ENCODE peak calls at places on chromosomes 13 and 19, in six cellular contexts. L is HCEC 1CT, J is choroid plexus epithelial cell, C is osteoblast, S is fibroblast of gingiva, R is adipocyte. X is an unnamed sample.

GRCh38 chr13:92657565-92657964 is 569.0 kb upstream of the GPC6 start:
- DNase-seq in L (peak), J (peak), C (no peak), S (no peak), R (no peak), X (no peak)

GRCh38 chr13:102769679-102770078 is 3.9 kb downstream of the TEX30 start:
- DNase-seq in L (peak), J (peak), C (no peak), S (no peak), R (peak), X (no peak)

GRCh38 chr13:36850790-36851438 is 31.9 kb downstream of the RFXAP start:
- DNase-seq in L (no peak), J (peak), C (no peak), S (no peak), R (no peak), X (no peak)

GRCh38 chr19:38736036-38736412 is 8.2 kb downstream of the CAPN12 start:
- DNase-seq in L (no peak), J (no peak), C (peak), S (no peak), R (peak), X (no peak)

GRCh38 chr13:74904547-74904946 is 577.4 kb downstream of the TBC1D4 start:
- DNase-seq in L (no peak), J (no peak), C (no peak), S (no peak), R (no peak), X (no peak)

GRCh38 chr13:45055902-45056648 is 64.2 kb upstream of the GTF2F2 start:
- DNase-seq in L (peak), J (peak), C (no peak), S (peak), R (no peak), X (peak)

GRCh38 chr19:46142294-46142693 is 5.7 kb upstream of the IGFL2 start:
- DNase-seq in L (no peak), J (no peak), C (no peak), S (no peak), R (no peak), X (no peak)

GRCh38 chr13:107289540-107289939 is 721.6 kb upstream of the ARGLU1 start:
- DNase-seq in L (peak), J (no peak), C (peak), S (no peak), R (peak), X (no peak)

GRCh38 chr13:37105251-37105714 is at the start of gene CSNK1A1L:
- DNase-seq in L (no peak), J (no peak), C (no peak), S (no peak), R (no peak), X (no peak)

GRCh38 chr13:100957741-100958140 is 283.1 kb upstream of the TMTC4 start:
- DNase-seq in L (no peak), J (no peak), C (no peak), S (no peak), R (no peak), X (no peak)

GRCh38 chr13:113209880-113210421 is 538 bp downstream of the CUL4A start:
- DNase-seq in L (peak), J (peak), C (peak), S (peak), R (peak), X (no peak)

GRCh38 chr13:75647126-75647784 is 11.1 kb downstream of the LMO7 start:
- DNase-seq in L (no peak), J (no peak), C (peak), S (peak), R (peak), X (no peak)

GRCh38 chr19:15025237-15025636 is 24.0 kb upstream of the CASP14 start:
- DNase-seq in L (no peak), J (peak), C (no peak), S (no peak), R (no peak), X (no peak)

GRCh38 chr19:2768365-2769132 is 14.5 kb downstream of the SGTA start:
- DNase-seq in L (no peak), J (no peak), C (peak), S (no peak), R (no peak), X (no peak)

GRCh38 chr19:13134626-13135025 is 15.5 kb downstream of the STX10 start:
- DNase-seq in L (no peak), J (no peak), C (peak), S (no peak), R (no peak), X (no peak)

GRCh38 chr19:16714702-16715294 is 4.8 kb upstream of the NWD1 start:
- DNase-seq in L (peak), J (peak), C (peak), S (no peak), R (peak), X (peak)

GRCh38 chr19:18408053-18408476 is 10.6 kb upstream of the LRRC25 start:
- DNase-seq in L (no peak), J (no peak), C (peak), S (no peak), R (no peak), X (no peak)

GRCh38 chr13:73715114-73715909 is 418.9 kb downstream of the KLF12 start:
- DNase-seq in L (no peak), J (no peak), C (no peak), S (no peak), R (no peak), X (no peak)

GRCh38 chr13:24557121-24557520 is 44.5 kb upstream of the PARP4 start:
- DNase-seq in L (no peak), J (peak), C (no peak), S (peak), R (peak), X (no peak)

GRCh38 chr19:50967924-50968708 is 1.3 kb downstream of the KLK6 start:
- DNase-seq in L (no peak), J (no peak), C (peak), S (no peak), R (no peak), X (peak)

GRCh38 chr13:65926750-65927171 is 1303.4 kb downstream of the PCDH9 start:
- DNase-seq in L (no peak), J (no peak), C (no peak), S (no peak), R (no peak), X (no peak)

GRCh38 chr13:52104624-52105023 is 24.2 kb downstream of the NEK5 start:
- DNase-seq in L (no peak), J (peak), C (no peak), S (no peak), R (peak), X (no peak)

GRCh38 chr13:51538626-51539179 is 45.6 kb upstream of the WDFY2 start:
- DNase-seq in L (no peak), J (no peak), C (no peak), S (no peak), R (no peak), X (no peak)

GRCh38 chr19:5706876-5707573 is 12.9 kb downstream of the LONP1 start:
- DNase-seq in L (no peak), J (no peak), C (peak), S (no peak), R (no peak), X (no peak)

GRCh38 chr19:46951236-46951986 is 68.2 kb upstream of the NPAS1 start:
- DNase-seq in L (peak), J (no peak), C (peak), S (no peak), R (peak), X (no peak)

GRCh38 chr13:98664047-98664446 is 87.1 kb upstream of the STK24 start:
- DNase-seq in L (peak), J (peak), C (peak), S (peak), R (peak), X (peak)

GRCh38 chr19:22263121-22263520 is 23.1 kb upstream of the ZNF729 start:
- DNase-seq in L (no peak), J (no peak), C (no peak), S (no peak), R (no peak), X (no peak)

GRCh38 chr13:79393564-79394249 is 12.3 kb downstream of the RBM26 start:
- DNase-seq in L (no peak), J (peak), C (no peak), S (peak), R (no peak), X (no peak)

GRCh38 chr13:30353060-30353459 is 45.7 kb upstream of the KATNAL1 start:
- DNase-seq in L (no peak), J (no peak), C (no peak), S (no peak), R (no peak), X (no peak)

GRCh38 chr19:41531438-41532311 is 44.3 kb upstream of the CEACAM21 start:
- DNase-seq in L (peak), J (peak), C (peak), S (peak), R (no peak), X (peak)

GRCh38 chr13:86831084-86831483 is 840.1 kb upstream of the SLITRK5 start:
- DNase-seq in L (no peak), J (no peak), C (no peak), S (no peak), R (no peak), X (no peak)